ENCODE peak calls at places on chromosome 17, in four cellular contexts. L is stimulated activated CD4-positive, alpha-beta T cell treated with anti-CD3 and anti-CD28 coated beads, Interleukin-15, amount 100 ng/mL, for 24 hours; I is activated CD4-positive, CD25-positive, alpha-beta regulatory T cell; Y is NB4. S is an unnamed sample.
A peak's percentile ranks its signal among the peaks of the same experiment; 100 is the strongest.

GRCh38 chr17:18988546-18989173 is 15.9 kb downstream of the FAM83G start:
- DNase-seq in I (no peak), L (no peak), Y (no peak), S (no peak)

GRCh38 chr17:61451538-61452300 is 503 bp upstream of the TBX4 start:
- DNase-seq in Y (no peak), I (no peak), L (peak; percentile 18), S (peak; percentile 63)

GRCh38 chr17:10768766-10769383 is 35.0 kb downstream of the TMEM238L start:
- DNase-seq in Y (no peak), I (no peak), L (no peak), S (no peak)

GRCh38 chr17:309361-309888 is 43.2 kb downstream of the RPH3AL start:
- DNase-seq in Y (peak; percentile 53), I (no peak), L (peak; percentile 26), S (peak; percentile 48)

GRCh38 chr17:20077978-20078674 is 69.0 kb downstream of the SPECC1 start:
- DNase-seq in L (no peak), Y (no peak), I (no peak), S (no peak)

GRCh38 chr17:30600830-30601494 is 123.8 kb downstream of the GOSR1 start:
- DNase-seq in Y (peak; percentile 52), I (no peak), L (peak; percentile 32), S (peak; percentile 47)

GRCh38 chr17:76079577-76080206 is 710 bp downstream of the ZACN start:
- DNase-seq in Y (no peak), I (no peak), L (peak; percentile 37), S (no peak)

GRCh38 chr17:76232342-76232741 is 8.0 kb downstream of the RNF157 start:
- DNase-seq in L (no peak), I (no peak), Y (no peak), S (no peak)

GRCh38 chr17:64281962-64282752 is 19.1 kb upstream of the TEX2 start:
- DNase-seq in Y (peak; percentile 84), L (peak; percentile 70), I (peak; percentile 15), S (peak; percentile 76)

GRCh38 chr17:76458580-76459490 is 5.9 kb upstream of the UBE2O start:
- DNase-seq in Y (peak; percentile 30), I (no peak), L (no peak), S (peak; percentile 61)

GRCh38 chr17:73841431-73842060 is 197.3 kb upstream of the SDK2 start:
- DNase-seq in Y (peak; percentile 10), I (no peak), L (no peak), S (no peak)

GRCh38 chr17:34503804-34504203 is 75.6 kb upstream of the TMEM132E start:
- DNase-seq in Y (no peak), I (no peak), L (peak; percentile 30), S (no peak)

GRCh38 chr17:49850772-49851386 is 3.0 kb upstream of the TAC4 start:
- DNase-seq in Y (peak; percentile 75), L (peak; percentile 22), I (no peak), S (no peak)